ENCODE peak calls at places on chromosomes 6 and 20, in four cellular contexts. H, L, J and Y are unnamed samples.

GRCh38 chr6:101534821-101535220 is 141.3 kb downstream of the GRIK2 start:
- DNase-seq in L (no peak), H (peak; percentile 5), J (no peak), Y (no peak)

GRCh38 chr20:51541189-51542032 is 1.1 kb downstream of the NFATC2 start:
- DNase-seq in H (peak; percentile 31), J (peak; percentile 54), L (peak; percentile 62), Y (no peak)

GRCh38 chr6:39130691-39131090 is 15.7 kb upstream of the SAYSD1 start:
- DNase-seq in L (no peak), H (peak; percentile 29), J (no peak), Y (no peak)

GRCh38 chr20:2984028-2984501 is 59.4 kb upstream of the GNRH2 start:
- DNase-seq in H (no peak), L (no peak), J (no peak), Y (no peak)

GRCh38 chr6:109794201-109794926 is 103.3 kb downstream of the FIG4 start:
- DNase-seq in H (peak; percentile 96), J (peak; percentile 65), L (no peak), Y (peak; percentile 66)

GRCh38 chr20:51457281-51457932 is 85.1 kb downstream of the NFATC2 start:
- DNase-seq in L (no peak), H (peak; percentile 88), J (peak; percentile 92), Y (peak; percentile 62)

GRCh38 chr20:62337558-62338293 is 29.4 kb downstream of the LAMA5 start:
- DNase-seq in H (no peak), L (no peak), J (no peak), Y (no peak)

GRCh38 chr6:38065734-38066133 is 246.2 kb downstream of the ZFAND3 start:
- DNase-seq in L (no peak), H (no peak), J (no peak), Y (no peak)

GRCh38 chr20:9025643-9026042 is 43.2 kb upstream of the PLCB4 start:
- DNase-seq in L (no peak), H (peak; percentile 87), J (peak; percentile 75), Y (no peak)

GRCh38 chr6:36874016-36874442 is 574 bp downstream of the PPIL1 start:
- DNase-seq in H (peak; percentile 43), J (no peak), L (no peak), Y (no peak)

GRCh38 chr6:159155679-159156078 is 13.5 kb upstream of the FNDC1 start:
- DNase-seq in L (no peak), H (no peak), J (no peak), Y (no peak)

GRCh38 chr6:138538390-138539031 is 39.2 kb upstream of the NHSL1 start:
- DNase-seq in H (peak; percentile 54), J (peak; percentile 51), L (no peak), Y (no peak)

GRCh38 chr20:45779011-45779915 is 12.4 kb downstream of the WFDC3 start:
- DNase-seq in J (peak; percentile 100), L (peak; percentile 89), H (peak; percentile 99), Y (peak; percentile 98)

GRCh38 chr6:154606457-154606856 is 96.0 kb upstream of the CNKSR3 start:
- DNase-seq in L (no peak), J (no peak), H (peak; percentile 17), Y (no peak)

GRCh38 chr6:11232177-11232967 is at the start of gene NEDD9:
- DNase-seq in L (peak; percentile 98), H (peak; percentile 90), J (peak; percentile 98), Y (peak; percentile 78)

GRCh38 chr6:116511424-116512131 is at the start of gene CALHM5:
- DNase-seq in L (no peak), J (peak; percentile 88), H (peak; percentile 92), Y (peak; percentile 80)

GRCh38 chr20:59783020-59784010 is 150.1 kb downstream of the SYCP2 start:
- DNase-seq in L (no peak), H (peak; percentile 32), J (peak; percentile 32), Y (peak; percentile 3)

GRCh38 chr6:53390010-53390409 is 41.3 kb upstream of the ELOVL5 start:
- DNase-seq in J (no peak), L (no peak), H (no peak), Y (no peak)

GRCh38 chr6:168618546-168619315 is 177.7 kb downstream of the SMOC2 start:
- DNase-seq in J (no peak), L (no peak), H (no peak), Y (no peak)

GRCh38 chr6:156425374-156425773 is 351.8 kb upstream of the ARID1B start:
- DNase-seq in J (peak; percentile 98), H (peak; percentile 77), L (no peak), Y (peak; percentile 61)

GRCh38 chr6:98832282-98833100 is 1.9 kb upstream of the POU3F2 start:
- DNase-seq in J (peak; percentile 66), H (peak; percentile 86), L (no peak), Y (peak; percentile 16)

GRCh38 chr20:33518071-33518470 is 28.2 kb downstream of the CBFA2T2 start:
- DNase-seq in J (peak; percentile 77), H (peak; percentile 72), L (no peak), Y (peak; percentile 32)

GRCh38 chr6:79614326-79615285 is 16.5 kb upstream of the SH3BGRL2 start:
- DNase-seq in L (no peak), J (no peak), H (no peak), Y (no peak)

GRCh38 chr6:75402296-75402695 is 91.3 kb downstream of the FILIP1 start:
- DNase-seq in H (peak; percentile 83), L (no peak), J (peak; percentile 83), Y (peak; percentile 81)

GRCh38 chr6:111195656-111196055 is 108.4 kb downstream of the SLC16A10 start:
- DNase-seq in J (no peak), L (no peak), H (no peak), Y (no peak)
- H3K4me3 ChIP-seq in J (no peak overlapping the region), L (no peak overlapping the region), H (no peak overlapping the region), Y (no peak overlapping the region)

GRCh38 chr20:43096471-43096870 is 93.2 kb downstream of the PTPRT start:
- DNase-seq in H (no peak), J (no peak), L (no peak), Y (no peak)

GRCh38 chr20:43102394-43102793 is 87.3 kb downstream of the PTPRT start:
- DNase-seq in L (no peak), J (no peak), H (no peak), Y (no peak)
- TF ChIP-seq CTCF in L (no peak), J (no peak), H (no peak), Y (no peak)

GRCh38 chr6:35610830-35611229 is 77.9 kb downstream of the FKBP5 start:
- DNase-seq in H (no peak), L (no peak), J (no peak), Y (no peak)
- H3K4me3 ChIP-seq in H (no peak overlapping the region), L (no peak overlapping the region), J (no peak overlapping the region), Y (no peak overlapping the region)

DNA sequence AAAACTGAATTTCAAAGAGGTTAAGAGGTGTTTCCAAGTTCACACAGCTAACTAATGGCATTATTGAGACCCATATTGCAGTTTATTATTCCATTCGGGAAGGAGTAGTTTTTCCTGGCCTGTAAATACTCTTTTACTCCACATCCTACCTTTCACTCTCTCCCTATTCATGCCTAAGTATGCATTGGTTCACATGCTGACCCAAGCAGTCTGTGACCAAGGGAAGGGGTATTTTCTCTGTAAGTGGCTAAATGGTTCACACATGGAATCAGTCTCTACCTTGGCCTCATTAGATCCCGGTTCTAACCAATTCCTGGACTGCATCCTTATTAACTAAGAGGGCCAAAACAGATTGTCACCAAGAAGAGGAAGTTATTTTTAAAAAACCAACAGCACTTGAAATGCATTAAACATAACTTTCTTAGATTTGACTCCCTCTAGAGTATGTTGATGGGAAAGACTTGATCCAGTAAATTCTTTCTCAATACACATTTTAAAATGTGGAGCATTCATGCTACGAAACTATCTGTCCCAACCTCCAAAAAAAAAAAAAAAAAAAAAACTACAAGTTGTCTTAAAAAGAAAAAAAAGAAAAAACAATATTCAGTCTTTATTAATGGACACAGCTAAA is 17.8 kb upstream of the RSPO3 start:
- DNase-seq in H (peak; percentile 56), L (no peak), J (peak; percentile 42), Y (no peak)
- TF ChIP-seq CTCF in H (peak; percentile 44), L (peak; percentile 25), J (peak; percentile 39), Y (no peak)

GRCh38 chr6:2244261-2245102 is 923 bp downstream of the GMDS start:
- DNase-seq in J (no peak), H (no peak), L (no peak), Y (no peak)

GRCh38 chr6:2242311-2242710 is 3.1 kb downstream of the GMDS start:
- DNase-seq in L (no peak), J (no peak), H (no peak), Y (no peak)

GRCh38 chr6:2237001-2237400 is 8.4 kb downstream of the GMDS start:
- DNase-seq in J (peak; percentile 95), H (peak; percentile 97), L (no peak), Y (peak; percentile 69)

GRCh38 chr6:2245103-2245953 is at the start of gene GMDS:
- DNase-seq in J (peak; percentile 87), H (peak; percentile 84), L (peak; percentile 92), Y (no peak)

GRCh38 chr6:2240961-2241360 is 4.4 kb downstream of the GMDS start:
- DNase-seq in H (no peak), L (no peak), J (no peak), Y (no peak)
- H3K4me3 ChIP-seq in H (no peak overlapping the region), L (no peak overlapping the region), J (no peak overlapping the region), Y (no peak overlapping the region)

GRCh38 chr6:74182992-74183391 is 487.0 kb downstream of the CD109 start:
- DNase-seq in H (peak; percentile 21), J (no peak), L (no peak), Y (no peak)
- TF ChIP-seq CTCF in H (no peak), J (no peak), L (no peak), Y (no peak)

GRCh38 chr6:24666097-24666615 is 543 bp downstream of the TDP2 start:
- DNase-seq in J (peak; percentile 48), H (peak; percentile 21), L (peak; percentile 63), Y (no peak)
- H3K4me3 ChIP-seq in J (peak overlapping the region; percentile 96), H (peak overlapping the region; percentile 99), L (peak overlapping the region; percentile 97), Y (peak overlapping the region; percentile 97)

GRCh38 chr6:94254689-94255088 is 835.3 kb upstream of the EPHA7 start:
- DNase-seq in L (no peak), H (peak; percentile 1), J (peak; percentile 17), Y (no peak)
- TF ChIP-seq CTCF in L (no peak), H (peak; percentile 12), J (peak; percentile 37), Y (no peak)